ENCODE peak calls at places on chromosomes 7 and 10, in four cellular contexts. F, Y, Q and E are unnamed samples.

GRCh38 chr10:93873427-93874115 is 20.2 kb upstream of the SLC35G1 start:
- DNase-seq in F (no peak), Q (no peak), Y (no peak), E (no peak)

GRCh38 chr10:80855348-80855971 is 317.8 kb downstream of the SH2D4B start:
- DNase-seq in Y (no peak), F (no peak), Q (no peak), E (no peak)

GRCh38 chr10:71963756-71964668 is at the start of gene CHST3:
- DNase-seq in F (peak), Y (no peak), Q (peak), E (peak)

GRCh38 chr7:30451539-30452277 is 26.9 kb downstream of the NOD1 start:
- DNase-seq in F (no peak), Q (no peak), Y (no peak), E (no peak)

GRCh38 chr7:34153680-34154270 is 248.4 kb downstream of the BMPER start:
- DNase-seq in F (no peak), Q (no peak), Y (no peak), E (no peak)

GRCh38 chr10:74930962-74931361 is 104.6 kb downstream of the KAT6B start:
- DNase-seq in Y (no peak), F (no peak), Q (no peak), E (no peak)

GRCh38 chr10:88401671-88402347 is 181.3 kb downstream of the RNLS start:
- DNase-seq in Y (no peak), Q (no peak), F (no peak), E (no peak)

GRCh38 chr10:97163646-97164535 is 21.9 kb downstream of the SLIT1 start:
- DNase-seq in Q (no peak), F (no peak), Y (no peak), E (no peak)

GRCh38 chr10:92695679-92696605 is 6.2 kb downstream of the HHEX start:
- DNase-seq in F (no peak), Y (no peak), Q (no peak), E (no peak)

GRCh38 chr7:1445341-1445740 is 13.9 kb downstream of the MICALL2 start:
- DNase-seq in Q (no peak), Y (no peak), F (no peak), E (no peak)

GRCh38 chr7:98733036-98733435 is 116.0 kb downstream of the NPTX2 start:
- DNase-seq in Q (no peak), F (no peak), Y (peak), E (no peak)

GRCh38 chr7:131536361-131536849 is 20.0 kb downstream of the PODXL start:
- DNase-seq in Q (no peak), Y (no peak), F (peak), E (no peak)

GRCh38 chr7:20558963-20559716 is 56.3 kb upstream of the ABCB5 start:
- DNase-seq in Y (no peak), F (peak), Q (no peak), E (no peak)

GRCh38 chr7:94179466-94179865 is 175.3 kb upstream of the BET1 start:
- DNase-seq in Q (no peak), F (no peak), Y (no peak), E (no peak)

GRCh38 chr10:7409045-7409731 is 1.6 kb downstream of the SFMBT2 start:
- DNase-seq in Q (peak), Y (no peak), F (peak), E (peak)

GRCh38 chr7:130065500-130066152 is 4.7 kb upstream of the KLHDC10 start:
- DNase-seq in F (no peak), Q (no peak), Y (no peak), E (no peak)

GRCh38 chr10:69318997-69319727 is 40.9 kb downstream of the HK1 start:
- DNase-seq in Y (peak), Q (peak), F (peak), E (peak)

GRCh38 chr7:95427123-95427522 is 7.7 kb downstream of the PON2 start:
- DNase-seq in Y (no peak), F (no peak), Q (peak), E (no peak)